ENCODE peak calls at places on chromosome 18, in four cellular contexts. One of them, this sample, is unnamed.

GRCh38 chr18:54204883-54205282 is 19.6 kb downstream of the MBD2 start:
- DNase-seq in H1: no peak
- DNase-seq in H9: no peak
- DNase-seq in IMR-90: no peak
- DNase-seq in this sample: no peak

GRCh38 chr18:31513189-31513907 is 15.4 kb downstream of the DSG2 start:
- DNase-seq in H1: no peak
- DNase-seq in H9: no peak
- DNase-seq in IMR-90: peak; percentile 48
- DNase-seq in this sample: peak; percentile 96

GRCh38 chr18:56083097-56083865 is 495.3 kb upstream of the TCF4 start:
- DNase-seq in H9: no peak
- DNase-seq in IMR-90: peak; percentile 92
- DNase-seq in H1: no peak
- DNase-seq in this sample: peak; percentile 26

GRCh38 chr18:58242978-58243377 is 199.0 kb downstream of the NEDD4L start:
- DNase-seq in H9: no peak
- DNase-seq in H1: no peak
- DNase-seq in IMR-90: no peak
- DNase-seq in this sample: no peak

GRCh38 chr18:54608008-54608642 is 17.1 kb downstream of the DYNAP start:
- DNase-seq in IMR-90: peak; percentile 1
- DNase-seq in H9: no peak
- DNase-seq in H1: no peak
- DNase-seq in this sample: no peak

GRCh38 chr18:32549248-32549842 is 78.7 kb upstream of the GAREM1 start:
- DNase-seq in IMR-90: peak; percentile 34
- DNase-seq in H1: peak; percentile 58
- DNase-seq in H9: peak; percentile 58
- DNase-seq in this sample: peak; percentile 81

GRCh38 chr18:63299837-63300787 is 19.5 kb downstream of the BCL2 start:
- DNase-seq in H9: no peak
- DNase-seq in IMR-90: peak; percentile 31
- DNase-seq in H1: no peak
- DNase-seq in this sample: no peak

GRCh38 chr18:13003466-13003896 is 12.3 kb downstream of the CEP192 start:
- DNase-seq in H9: peak; percentile 92
- DNase-seq in IMR-90: peak; percentile 80
- DNase-seq in H1: peak; percentile 69
- DNase-seq in this sample: peak; percentile 98

GRCh38 chr18:50869150-50869549 is 9.8 kb upstream of the ME2 start:
- DNase-seq in H1: no peak
- DNase-seq in IMR-90: no peak
- DNase-seq in H9: no peak
- DNase-seq in this sample: no peak

GRCh38 chr18:77733292-77733903 is 483.8 kb downstream of the GALR1 start:
- DNase-seq in H1: peak; percentile 59
- DNase-seq in H9: peak; percentile 74
- DNase-seq in IMR-90: no peak
- DNase-seq in this sample: peak; percentile 64

GRCh38 chr18:26458526-26459232 is 89.7 kb downstream of the KCTD1 start:
- DNase-seq in H9: no peak
- DNase-seq in IMR-90: peak; percentile 80
- DNase-seq in H1: no peak
- DNase-seq in this sample: no peak

GRCh38 chr18:63303562-63303961 is 16.0 kb downstream of the BCL2 start:
- DNase-seq in H9: no peak
- DNase-seq in H1: no peak
- DNase-seq in IMR-90: no peak
- DNase-seq in this sample: no peak

GRCh38 chr18:3664563-3665178 is 214.7 kb downstream of the TGIF1 start:
- DNase-seq in H1: no peak
- DNase-seq in IMR-90: no peak
- DNase-seq in H9: no peak
- DNase-seq in this sample: peak; percentile 77

GRCh38 chr18:12011962-12012549 is 30.7 kb downstream of the IMPA2 start:
- DNase-seq in H1: no peak
- DNase-seq in H9: no peak
- DNase-seq in IMR-90: peak; percentile 58
- DNase-seq in this sample: no peak

GRCh38 chr18:27298215-27298804 is 113.2 kb upstream of the CHST9 start:
- DNase-seq in IMR-90: no peak
- DNase-seq in H9: no peak
- DNase-seq in H1: no peak
- DNase-seq in this sample: peak; percentile 64

GRCh38 chr18:4455113-4455811 is at the start of gene DLGAP1:
- DNase-seq in IMR-90: no peak
- DNase-seq in H1: no peak
- DNase-seq in H9: peak; percentile 82
- DNase-seq in this sample: peak; percentile 83

GRCh38 chr18:59996370-59996966 is 96.7 kb downstream of the PMAIP1 start:
- DNase-seq in H9: no peak
- DNase-seq in H1: no peak
- DNase-seq in IMR-90: peak; percentile 57
- DNase-seq in this sample: peak; percentile 27

GRCh38 chr18:21598726-21599584 is 1.5 kb downstream of the ESCO1 start:
- DNase-seq in H1: no peak
- DNase-seq in IMR-90: no peak
- DNase-seq in H9: peak; percentile 33
- DNase-seq in this sample: peak; percentile 41

GRCh38 chr18:36786686-36787085 is 42.1 kb downstream of the TPGS2 start:
- DNase-seq in H9: no peak
- DNase-seq in H1: no peak
- DNase-seq in IMR-90: peak; percentile 71
- DNase-seq in this sample: peak; percentile 37

GRCh38 chr18:58661423-58661822 is 9.8 kb upstream of the MALT1 start:
- DNase-seq in H1: peak; percentile 37
- DNase-seq in IMR-90: peak; percentile 38
- DNase-seq in H9: no peak
- DNase-seq in this sample: peak; percentile 48

GRCh38 chr18:58887613-58887963 is 22.9 kb downstream of the ZNF532 start:
- DNase-seq in H1: no peak
- DNase-seq in H9: no peak
- DNase-seq in IMR-90: no peak
- DNase-seq in this sample: no peak

GRCh38 chr18:45167109-45167551 is 448.1 kb upstream of the SLC14A2 start:
- DNase-seq in IMR-90: peak; percentile 44
- DNase-seq in H9: no peak
- DNase-seq in H1: no peak
- DNase-seq in this sample: no peak

GRCh38 chr18:66013976-66014375 is 263.2 kb downstream of the CDH7 start:
- DNase-seq in IMR-90: no peak
- DNase-seq in H1: no peak
- DNase-seq in H9: no peak
- DNase-seq in this sample: no peak

GRCh38 chr18:74499633-74500032 is 3.5 kb downstream of the CNDP2 start:
- DNase-seq in IMR-90: no peak
- DNase-seq in H1: no peak
- DNase-seq in H9: peak; percentile 57
- DNase-seq in this sample: peak; percentile 57

GRCh38 chr18:75203456-75204261 is 5.3 kb downstream of the PTGR3 start:
- DNase-seq in H1: no peak
- DNase-seq in IMR-90: peak; percentile 52
- DNase-seq in H9: no peak
- DNase-seq in this sample: peak; percentile 13

GRCh38 chr18:56124186-56124585 is 514.2 kb downstream of the TXNL1 start:
- DNase-seq in H9: no peak
- DNase-seq in H1: no peak
- DNase-seq in IMR-90: peak; percentile 90
- DNase-seq in this sample: no peak

GRCh38 chr18:55694291-55694690 is 106.3 kb upstream of the TCF4 start:
- DNase-seq in H9: no peak
- DNase-seq in IMR-90: peak; percentile 13
- DNase-seq in H1: no peak
- DNase-seq in this sample: no peak

GRCh38 chr18:2515908-2516625 is 55.2 kb downstream of the METTL4 start:
- DNase-seq in H1: no peak
- DNase-seq in IMR-90: peak; percentile 95
- DNase-seq in H9: no peak
- DNase-seq in this sample: peak; percentile 8

GRCh38 chr18:62998443-62998842 is 283.1 kb downstream of the PHLPP1 start:
- DNase-seq in H1: no peak
- DNase-seq in H9: no peak
- DNase-seq in IMR-90: no peak
- DNase-seq in this sample: no peak

GRCh38 chr18:48693625-48694262 is 154.9 kb downstream of the CTIF start:
- DNase-seq in IMR-90: peak; percentile 68
- DNase-seq in H9: no peak
- DNase-seq in H1: no peak
- DNase-seq in this sample: no peak

GRCh38 chr18:48696218-48696617 is 157.4 kb downstream of the CTIF start:
- DNase-seq in H9: no peak
- DNase-seq in IMR-90: no peak
- DNase-seq in H1: no peak
- DNase-seq in this sample: no peak

GRCh38 chr18:48693006-48693405 is 154.2 kb downstream of the CTIF start:
- DNase-seq in H1: no peak
- DNase-seq in IMR-90: no peak
- DNase-seq in H9: no peak
- DNase-seq in this sample: no peak

GRCh38 chr18:48695671-48696070 is 156.8 kb downstream of the CTIF start:
- DNase-seq in IMR-90: no peak
- DNase-seq in H1: no peak
- DNase-seq in H9: no peak
- DNase-seq in this sample: no peak

DNA sequence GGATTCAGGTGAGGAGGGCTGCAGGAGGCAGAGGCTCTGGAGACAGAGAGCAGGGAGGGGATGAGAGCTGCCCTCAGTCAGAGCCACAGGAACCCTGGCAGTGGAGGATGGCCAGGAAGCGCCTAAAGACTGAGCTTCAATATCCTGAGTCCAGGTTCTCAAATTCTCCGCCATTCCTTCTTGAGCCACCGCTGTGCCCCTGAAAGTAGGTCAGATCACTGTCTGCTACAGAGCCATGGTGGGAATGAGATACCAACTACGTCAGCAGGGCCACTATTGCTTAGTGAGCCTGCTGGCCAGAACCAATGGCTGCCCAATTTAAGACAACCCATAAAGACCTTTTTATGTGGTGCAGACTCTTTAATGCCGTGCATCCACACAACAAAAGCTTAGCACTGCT is 155.5 kb downstream of the CTIF start:
- DNase-seq in IMR-90: no peak
- DNase-seq in H9: no peak
- DNase-seq in H1: no peak
- DNase-seq in this sample: no peak
- H4K5ac ChIP-seq in IMR-90: peak overlapping the region; percentile 2
- H4K5ac ChIP-seq in H9: no peak overlapping the region
- H4K5ac ChIP-seq in H1: no peak overlapping the region
- H4K5ac ChIP-seq in this sample: no peak overlapping the region

DNA sequence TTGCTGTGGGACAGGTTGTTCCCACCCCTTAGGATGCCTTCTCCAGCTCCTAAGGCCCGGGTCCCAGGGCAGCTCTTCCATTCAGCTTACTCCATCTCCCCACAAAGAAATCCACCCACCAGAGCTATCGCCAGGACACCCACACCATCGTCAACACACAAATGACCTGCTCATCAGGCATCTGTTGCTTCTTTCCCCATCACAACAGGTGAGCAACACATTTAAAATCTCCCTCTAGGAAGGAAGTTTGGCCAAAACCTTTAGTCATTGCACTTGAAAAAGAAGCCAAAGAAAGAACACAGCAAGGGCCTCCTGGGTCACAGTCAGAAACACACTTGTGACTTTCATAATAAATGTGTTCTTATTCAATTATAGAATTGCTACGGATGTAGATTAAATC is 289.0 kb downstream of the PIEZO2 start:
- DNase-seq in H1: no peak
- DNase-seq in IMR-90: no peak
- DNase-seq in H9: no peak
- DNase-seq in this sample: no peak
- H4K8ac ChIP-seq in H1: no peak overlapping the region
- H4K8ac ChIP-seq in IMR-90: peak overlapping the region; percentile 67
- H4K8ac ChIP-seq in H9: no peak overlapping the region
- H4K8ac ChIP-seq in this sample: no peak overlapping the region

GRCh38 chr18:68734311-68734710 is 19.4 kb upstream of the TMX3 start:
- DNase-seq in H9: no peak
- DNase-seq in H1: no peak
- DNase-seq in IMR-90: peak; percentile 59
- DNase-seq in this sample: no peak

GRCh38 chr18:68740966-68741365 is 26.1 kb upstream of the TMX3 start:
- DNase-seq in H1: no peak
- DNase-seq in IMR-90: peak; percentile 7
- DNase-seq in H9: no peak
- DNase-seq in this sample: no peak

GRCh38 chr18:68742206-68742605 is 27.3 kb upstream of the TMX3 start:
- DNase-seq in IMR-90: no peak
- DNase-seq in H9: no peak
- DNase-seq in H1: no peak
- DNase-seq in this sample: no peak

GRCh38 chr18:68735498-68736343 is 20.8 kb upstream of the TMX3 start:
- DNase-seq in IMR-90: peak; percentile 74
- DNase-seq in H1: no peak
- DNase-seq in H9: no peak
- DNase-seq in this sample: peak; percentile 48

GRCh38 chr18:68738572-68738971 is 23.7 kb upstream of the TMX3 start:
- DNase-seq in H1: no peak
- DNase-seq in H9: no peak
- DNase-seq in IMR-90: no peak
- DNase-seq in this sample: no peak
- H2AK5ac ChIP-seq in H1: no peak overlapping the region
- H2AK5ac ChIP-seq in H9: no peak overlapping the region
- H2AK5ac ChIP-seq in IMR-90: no peak overlapping the region
- H2AK5ac ChIP-seq in this sample: no peak overlapping the region

GRCh38 chr18:35715139-35715538 is 133.6 kb downstream of the GALNT1 start:
- DNase-seq in H1: no peak
- DNase-seq in H9: no peak
- DNase-seq in IMR-90: no peak
- DNase-seq in this sample: no peak
- H4K5ac ChIP-seq in H1: no peak overlapping the region
- H4K5ac ChIP-seq in H9: no peak overlapping the region
- H4K5ac ChIP-seq in IMR-90: no peak overlapping the region
- H4K5ac ChIP-seq in this sample: no peak overlapping the region

This sample was measured in mesendoderm.